ENCODE peak calls at places on chromosomes 1 and 21, in four cellular contexts. I is NCI-H1092; C is CD8-positive, alpha-beta T cell; D is nucleus accumbens. N is an unnamed sample.

GRCh38 chr1:35005711-35006110 is 20.6 kb upstream of the TMEM35B start:
- DNase-seq in D (no peak), I (no peak), C (no peak), N (no peak)

GRCh38 chr1:224732367-224733006 is 116.4 kb downstream of the CNIH3 start:
- DNase-seq in I (no peak), C (no peak), D (no peak), N (no peak)

GRCh38 chr1:201268604-201269151 is 14.6 kb upstream of the PKP1 start:
- DNase-seq in I (no peak), C (no peak), D (no peak), N (peak; percentile 71)

GRCh38 chr1:245687636-245688535 is 533.1 kb downstream of the KIF26B start:
- DNase-seq in C (no peak), D (no peak), I (no peak), N (peak; percentile 35)

GRCh38 chr1:229336345-229336744 is 6.5 kb downstream of the CCSAP start:
- DNase-seq in C (no peak), D (no peak), I (peak; percentile 66), N (no peak)

GRCh38 chr1:39524171-39524570 is 32.7 kb downstream of the BMP8A start:
- DNase-seq in C (no peak), I (no peak), D (no peak), N (no peak)

GRCh38 chr1:244291171-244291866 is 160.4 kb downstream of the ADSS2 start:
- DNase-seq in C (no peak), I (no peak), D (no peak), N (no peak)

GRCh38 chr1:56194911-56195310 is 384.5 kb downstream of the PLPP3 start:
- DNase-seq in D (no peak), I (no peak), C (no peak), N (no peak)

GRCh38 chr1:202852163-202852904 is 36.6 kb downstream of the RABIF start:
- DNase-seq in D (no peak), C (peak; percentile 18), I (peak; percentile 24), N (peak; percentile 36)

GRCh38 chr1:156893048-156893953 is at the start of gene PEAR1:
- DNase-seq in I (no peak), C (no peak), D (no peak), N (no peak)

GRCh38 chr1:60171793-60172192 is 98.2 kb upstream of the C1orf87 start:
- DNase-seq in D (no peak), I (no peak), C (no peak), N (peak; percentile 93)

GRCh38 chr1:184214128-184214527 is 162.6 kb downstream of the TSEN15 start:
- DNase-seq in I (no peak), D (no peak), C (no peak), N (no peak)

GRCh38 chr21:17050156-17050555 is 462.7 kb upstream of the CXADR start:
- DNase-seq in D (no peak), C (no peak), I (no peak), N (no peak)

GRCh38 chr1:22169816-22170215 is 26.9 kb upstream of the WNT4 start:
- DNase-seq in I (no peak), D (no peak), C (no peak), N (no peak)

GRCh38 chr1:150161747-150162581 is 12.2 kb downstream of the PLEKHO1 start:
- DNase-seq in C (no peak), I (no peak), D (no peak), N (peak; percentile 62)

GRCh38 chr1:164611754-164612642 is 53.0 kb downstream of the PBX1 start:
- DNase-seq in I (peak; percentile 70), C (no peak), D (no peak), N (peak; percentile 91)

GRCh38 chr1:6393400-6394187 is at the start of gene ACOT7:
- DNase-seq in D (peak; percentile 87), C (peak; percentile 90), I (peak; percentile 96), N (peak; percentile 71)

GRCh38 chr1:57281324-57281723 is 142.5 kb downstream of the DAB1 start:
- DNase-seq in C (no peak), I (no peak), D (no peak), N (no peak)

GRCh38 chr1:15215116-15215515 is 31.9 kb upstream of the FHAD1 start:
- DNase-seq in I (no peak), C (no peak), D (no peak), N (no peak)

GRCh38 chr1:109385417-109385816 is 12.3 kb downstream of the SORT1 start:
- DNase-seq in I (peak; percentile 27), D (no peak), C (no peak), N (no peak)

GRCh38 chr1:94954292-94955220 is 27.6 kb upstream of the CNN3 start:
- DNase-seq in D (no peak), C (no peak), I (no peak), N (no peak)

GRCh38 chr1:1304331-1305299 is 3.1 kb downstream of the ACAP3 start:
- DNase-seq in D (peak; percentile 83), I (no peak), C (no peak), N (peak; percentile 55)

GRCh38 chr1:176694713-176695112 is 231.7 kb downstream of the PAPPA2 start:
- DNase-seq in C (no peak), D (no peak), I (no peak), N (no peak)

GRCh38 chr1:164755674-164756073 is 196.7 kb downstream of the PBX1 start:
- DNase-seq in D (no peak), C (no peak), I (peak; percentile 53), N (no peak)

GRCh38 chr21:21029159-21029558 is 30.9 kb downstream of the NCAM2 start:
- DNase-seq in I (no peak), C (no peak), D (no peak), N (peak; percentile 34)

GRCh38 chr1:216910081-216910840 is 187.0 kb upstream of the ESRRG start:
- DNase-seq in D (no peak), C (no peak), I (no peak), N (peak; percentile 60)

GRCh38 chr21:25908495-25908894 is 173.7 kb downstream of the GABPA start:
- DNase-seq in I (no peak), D (no peak), C (no peak), N (no peak)

GRCh38 chr1:112673589-112674439 is 645 bp upstream of the MOV10 start:
- DNase-seq in C (peak; percentile 14), D (no peak), I (no peak), N (peak; percentile 53)

GRCh38 chr1:186915555-186915954 is 86.8 kb downstream of the PLA2G4A start:
- DNase-seq in C (no peak), D (no peak), I (no peak), N (no peak)